ENCODE peak calls at places on chromosomes 1 and 21, in seven cellular contexts. A is stimulated activated CD8-positive, alpha-beta memory T cell treated with anti-CD3 and anti-CD28 coated beads, Interleukin-15, amount 100 ng/mL, for 4 hours; G is RPMI7951; R is tibial artery; Z is iris pigment epithelial cell; X is EH; L is Jurkat, Clone E6-1. F is an unnamed sample.

GRCh38 chr1:66270122-66270812 is 263.7 kb upstream of the SGIP1 start:
- DNase-seq in A (no peak), G (no peak), R (no peak), Z (peak; percentile 91), X (no peak), L (no peak), F (no peak)

GRCh38 chr1:3678361-3679097 is 26.2 kb downstream of the TP73 start:
- DNase-seq in A (no peak), G (no peak), R (no peak), Z (no peak), X (no peak), L (no peak), F (no peak)

GRCh38 chr1:30613188-30613587 is 110.2 kb downstream of the MATN1 start:
- DNase-seq in A (no peak), G (no peak), R (peak; percentile 3), Z (no peak), X (no peak), L (no peak), F (no peak)

GRCh38 chr21:42373181-42373907 is 7.0 kb upstream of the TFF1 start:
- DNase-seq in A (no peak), G (no peak), R (no peak), Z (no peak), X (no peak), L (no peak), F (no peak)

GRCh38 chr1:204894031-204894430 is 23.4 kb downstream of the NFASC start:
- DNase-seq in A (no peak), G (peak; percentile 42), R (no peak), Z (no peak), X (peak; percentile 66), L (no peak), F (no peak)

GRCh38 chr1:115732307-115732706 is 36.2 kb downstream of the CASQ2 start:
- DNase-seq in A (no peak), G (no peak), R (no peak), Z (no peak), X (no peak), L (no peak), F (no peak)

GRCh38 chr1:160837558-160838205 is 25.0 kb downstream of the CD244 start:
- DNase-seq in A (peak; percentile 66), G (peak; percentile 68), R (no peak), Z (no peak), X (peak; percentile 11), L (peak; percentile 98), F (peak; percentile 33)

GRCh38 chr21:29643289-29643688 is 296.5 kb downstream of the GRIK1 start:
- DNase-seq in A (no peak), G (no peak), R (no peak), Z (no peak), X (no peak), L (no peak), F (no peak)

GRCh38 chr21:38668501-38668900 is 137.2 kb upstream of the ETS2 start:
- DNase-seq in A (no peak), G (no peak), R (no peak), Z (no peak), X (no peak), L (no peak), F (no peak)

GRCh38 chr1:7885513-7886298 is 32.8 kb upstream of the UTS2 start:
- DNase-seq in A (no peak), G (no peak), R (no peak), Z (no peak), X (no peak), L (no peak), F (no peak)

GRCh38 chr1:218886472-218886871 is 287.2 kb upstream of the LYPLAL1 start:
- DNase-seq in A (no peak), G (peak; percentile 9), R (no peak), Z (peak; percentile 74), X (peak; percentile 46), L (no peak), F (no peak)

GRCh38 chr1:184888505-184888904 is 85.8 kb downstream of the NIBAN1 start:
- DNase-seq in A (no peak), G (peak; percentile 63), R (no peak), Z (peak; percentile 77), X (peak; percentile 87), L (no peak), F (no peak)

GRCh38 chr1:240212552-240212951 is 120.9 kb downstream of the FMN2 start:
- DNase-seq in A (no peak), G (no peak), R (no peak), Z (no peak), X (peak; percentile 29), L (no peak), F (no peak)

GRCh38 chr1:3477241-3478109 is 23.0 kb downstream of the ARHGEF16 start:
- DNase-seq in A (no peak), G (peak; percentile 24), R (no peak), Z (no peak), X (peak; percentile 40), L (no peak), F (no peak)

GRCh38 chr1:16122916-16123315 is 33.0 kb downstream of the EPHA2 start:
- DNase-seq in A (peak; percentile 24), G (peak; percentile 86), R (no peak), Z (peak; percentile 92), X (peak; percentile 70), L (peak; percentile 6), F (no peak)

GRCh38 chr1:69433073-69433472 is 134.6 kb upstream of the LRRC7 start:
- DNase-seq in A (no peak), G (no peak), R (no peak), Z (no peak), X (no peak), L (no peak), F (no peak)

GRCh38 chr1:71625004-71625403 is 544.2 kb upstream of the ZRANB2 start:
- DNase-seq in A (no peak), G (no peak), R (no peak), Z (no peak), X (no peak), L (no peak), F (no peak)